ENCODE peak calls at places on chromosomes 11 and 22, in five cellular contexts. K is CD4-positive, alpha-beta T cell; F is astrocyte of the cerebellum; D is neural crest cell; U is pancreas. W is an unnamed sample.

GRCh38 chr11:128494418-128495332 is 92.7 kb downstream of the ETS1 start:
- DNase-seq in F (no peak), D (no peak), K (no peak), U (no peak), W (no peak)

GRCh38 chr22:20981787-20982562 is at the start of gene LZTR1:
- DNase-seq in K (peak), U (peak), D (peak), F (peak), W (peak)

GRCh38 chr11:112794321-112794720 is 166.9 kb upstream of the NCAM1 start:
- DNase-seq in D (no peak), F (no peak), K (no peak), U (no peak), W (no peak)

GRCh38 chr11:108873938-108874337 is 209.1 kb downstream of the DDX10 start:
- DNase-seq in F (no peak), D (no peak), K (no peak), U (no peak), W (peak)

GRCh38 chr11:119671561-119672015 is 57.4 kb downstream of the NECTIN1 start:
- DNase-seq in F (no peak), D (no peak), U (no peak), K (no peak), W (no peak)

GRCh38 chr22:50258361-50259292 is 2.9 kb downstream of the MAPK12 start:
- DNase-seq in D (no peak), F (no peak), U (no peak), K (no peak), W (no peak)

GRCh38 chr11:74726547-74727182 is 4.6 kb downstream of the CHRDL2 start:
- DNase-seq in U (peak), D (peak), K (peak), F (peak), W (peak)

GRCh38 chr22:46444390-46444854 is 93.0 kb downstream of the CELSR1 start:
- DNase-seq in F (no peak), U (no peak), K (no peak), D (no peak), W (no peak)

GRCh38 chr11:68528630-68529029 is 68.1 kb downstream of the PPP6R3 start:
- DNase-seq in U (no peak), K (no peak), F (no peak), D (no peak), W (no peak)

GRCh38 chr11:36186340-36186739 is 102.9 kb downstream of the COMMD9 start:
- DNase-seq in D (no peak), F (peak), K (no peak), U (no peak), W (peak)

GRCh38 chr11:27723685-27724084 is 23.4 kb upstream of the BDNF start:
- DNase-seq in U (no peak), F (no peak), D (no peak), K (no peak), W (no peak)

GRCh38 chr11:440065-441042 is 1.5 kb downstream of the ANO9 start:
- DNase-seq in F (no peak), K (no peak), D (no peak), U (peak), W (peak)

GRCh38 chr11:4018641-4019040 is 76.0 kb upstream of the RRM1 start:
- DNase-seq in D (no peak), F (no peak), U (no peak), K (no peak), W (no peak)

GRCh38 chr22:38925571-38926041 is 31.8 kb upstream of the APOBEC3A start:
- DNase-seq in U (no peak), D (no peak), K (no peak), F (no peak), W (peak)

GRCh38 chr11:92061648-92062047 is 163.0 kb upstream of the FAT3 start:
- DNase-seq in D (no peak), F (no peak), K (no peak), U (no peak), W (no peak)

GRCh38 chr11:75242722-75243600 is 2.4 kb downstream of the TPBGL start:
- DNase-seq in K (no peak), D (no peak), F (no peak), U (peak), W (no peak)

GRCh38 chr11:131666006-131666405 is 295.6 kb downstream of the NTM start:
- DNase-seq in K (no peak), U (no peak), F (no peak), D (no peak), W (no peak)

GRCh38 chr22:49673048-49673447 is 154.6 kb downstream of the BRD1 start:
- DNase-seq in F (no peak), D (no peak), K (no peak), U (no peak), W (no peak)

GRCh38 chr22:19822301-19823117 is 32.2 kb downstream of the GNB1L start:
- DNase-seq in U (peak), F (no peak), K (no peak), D (no peak), W (no peak)

GRCh38 chr22:47484960-47485571 is 722.6 kb downstream of the TBC1D22A start:
- DNase-seq in D (no peak), F (no peak), U (no peak), K (no peak), W (no peak)

GRCh38 chr11:95923441-95923729 is 522 bp downstream of the MTMR2 start:
- DNase-seq in K (no peak), U (no peak), F (no peak), D (no peak), W (peak)

GRCh38 chr11:19642185-19642591 is 70.4 kb upstream of the NAV2 start:
- DNase-seq in K (no peak), D (no peak), U (no peak), F (no peak), W (peak)

GRCh38 chr11:78715639-78716311 is 141.1 kb upstream of the NARS2 start:
- DNase-seq in U (peak), F (peak), K (no peak), D (peak), W (peak)

GRCh38 chr22:21754523-21755128 is 19.0 kb upstream of the YPEL1 start:
- DNase-seq in U (no peak), D (no peak), F (no peak), K (no peak), W (no peak)

GRCh38 chr11:118522571-118523072 is 4.7 kb upstream of the TTC36 start:
- DNase-seq in K (no peak), F (no peak), U (no peak), D (no peak), W (peak)

GRCh38 chr11:29959488-29959887 is 57.3 kb downstream of the KCNA4 start:
- DNase-seq in K (no peak), U (no peak), F (no peak), D (no peak), W (no peak)

GRCh38 chr11:104073950-104074349 is 37.5 kb downstream of the DDI1 start:
- DNase-seq in D (no peak), K (no peak), U (no peak), F (no peak), W (peak)

GRCh38 chr11:63682045-63682915 is 980 bp downstream of the RTN3 start:
- DNase-seq in U (no peak), K (no peak), D (peak), F (no peak), W (peak)

GRCh38 chr11:66070604-66071325 is 693 bp downstream of the PACS1 start:
- DNase-seq in K (no peak), U (peak), F (no peak), D (peak), W (peak)

GRCh38 chr11:64713031-64713780 is 9.8 kb downstream of the NRXN2 start:
- DNase-seq in D (no peak), U (peak), F (no peak), K (no peak), W (no peak)

GRCh38 chr11:105829084-105829483 is 193.0 kb downstream of the MSANTD4 start:
- DNase-seq in K (no peak), F (no peak), U (no peak), D (no peak), W (no peak)

GRCh38 chr11:132448334-132448995 is 1078.0 kb downstream of the NTM start:
- DNase-seq in U (no peak), D (no peak), K (no peak), F (no peak), W (no peak)

GRCh38 chr11:34977039-34977906 is 60.9 kb downstream of the PDHX start:
- DNase-seq in U (no peak), D (no peak), F (peak), K (no peak), W (peak)

GRCh38 chr22:38347181-38347943 is 30.1 kb upstream of the CSNK1E start:
- DNase-seq in F (no peak), D (no peak), U (peak), K (no peak), W (no peak)

GRCh38 chr11:20672575-20672974 is 3.2 kb downstream of the NELL1 start:
- DNase-seq in D (no peak), U (no peak), F (no peak), K (no peak), W (peak)

GRCh38 chr22:32518848-32519247 is 44.2 kb downstream of the FBXO7 start:
- DNase-seq in D (no peak), K (no peak), U (no peak), F (no peak), W (peak)

GRCh38 chr11:114340311-114341131 is 44.3 kb downstream of the NNMT start:
- DNase-seq in K (peak), F (peak), D (peak), U (peak), W (peak)

GRCh38 chr11:132158091-132158490 is 787.7 kb downstream of the NTM start:
- DNase-seq in K (no peak), D (no peak), F (no peak), U (no peak), W (peak)

GRCh38 chr22:41499624-41500280 is 30.8 kb downstream of the ACO2 start:
- DNase-seq in F (no peak), U (no peak), D (no peak), K (no peak), W (no peak)

GRCh38 chr11:66068923-66069714 is 953 bp upstream of the PACS1 start:
- DNase-seq in U (no peak), F (no peak), D (no peak), K (no peak), W (peak)

GRCh38 chr11:102830328-102830727 is 13.1 kb downstream of the MMP3 start:
- DNase-seq in D (no peak), F (no peak), U (no peak), K (no peak), W (no peak)

GRCh38 chr11:102831709-102832492 is 11.5 kb downstream of the MMP3 start:
- DNase-seq in K (no peak), F (no peak), D (no peak), U (no peak), W (no peak)

GRCh38 chr11:102829671-102830070 is 13.7 kb downstream of the MMP3 start:
- DNase-seq in D (no peak), U (no peak), K (no peak), F (no peak), W (no peak)

GRCh38 chr11:102832612-102833011 is 10.8 kb downstream of the MMP3 start:
- DNase-seq in F (no peak), U (no peak), D (no peak), K (no peak), W (no peak)

GRCh38 chr11:102831128-102831708 is 12.2 kb downstream of the MMP3 start:
- DNase-seq in K (no peak), D (no peak), F (no peak), U (peak), W (no peak)
- TF ChIP-seq CTCF in K (no peak), D (no peak), F (peak), U (no peak), W (no peak)

DNA sequence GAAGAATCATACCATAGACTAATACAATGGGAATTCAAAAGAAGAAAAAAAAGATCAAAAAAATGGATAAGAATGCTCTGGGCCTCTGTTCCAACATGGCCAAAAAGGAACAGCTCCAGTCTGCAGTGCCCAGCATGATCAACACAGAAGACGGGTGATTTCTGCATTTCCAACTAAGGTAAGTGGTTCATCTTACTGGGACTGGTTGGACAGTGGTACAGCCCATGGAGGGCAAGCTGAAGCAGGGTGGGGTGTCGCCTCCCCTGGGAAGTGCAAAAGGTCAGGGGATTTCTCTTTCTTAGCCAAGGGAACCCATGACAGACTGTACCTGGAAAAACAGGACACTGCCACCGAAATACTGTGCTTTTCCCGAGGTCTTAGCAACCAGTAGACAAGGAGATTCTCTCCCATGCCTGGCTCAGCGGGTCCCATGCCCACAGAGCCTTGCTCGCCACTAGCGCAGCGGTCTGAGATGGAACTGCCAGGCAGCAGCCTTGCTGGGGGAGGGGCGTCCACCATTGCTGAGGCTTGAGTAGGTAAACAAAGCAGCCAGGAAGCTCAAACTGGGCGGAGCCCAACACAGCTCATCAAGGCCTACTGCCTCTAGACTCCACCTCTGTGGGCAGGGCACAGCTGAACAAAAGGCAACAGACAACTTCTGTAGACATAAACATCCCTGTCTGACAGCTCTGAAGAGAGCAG is 428.4 kb downstream of the MN1 start:
- DNase-seq in D (peak), K (no peak), F (no peak), U (peak), W (no peak)
- TF ChIP-seq CTCF in D (peak), K (no peak), F (no peak), U (no peak), W (no peak)

GRCh38 chr11:123576082-123576481 is 78.3 kb downstream of the SCN3B start:
- DNase-seq in F (no peak), K (no peak), D (no peak), U (no peak), W (no peak)

GRCh38 chr11:123576501-123576900 is 77.9 kb downstream of the SCN3B start:
- DNase-seq in F (no peak), K (no peak), D (no peak), U (no peak), W (no peak)

GRCh38 chr11:123575441-123575840 is 79.0 kb downstream of the SCN3B start:
- DNase-seq in F (no peak), U (no peak), D (no peak), K (no peak), W (no peak)

GRCh38 chr11:123578778-123579481 is 75.5 kb downstream of the SCN3B start:
- DNase-seq in K (no peak), U (no peak), F (no peak), D (no peak), W (no peak)

DNA sequence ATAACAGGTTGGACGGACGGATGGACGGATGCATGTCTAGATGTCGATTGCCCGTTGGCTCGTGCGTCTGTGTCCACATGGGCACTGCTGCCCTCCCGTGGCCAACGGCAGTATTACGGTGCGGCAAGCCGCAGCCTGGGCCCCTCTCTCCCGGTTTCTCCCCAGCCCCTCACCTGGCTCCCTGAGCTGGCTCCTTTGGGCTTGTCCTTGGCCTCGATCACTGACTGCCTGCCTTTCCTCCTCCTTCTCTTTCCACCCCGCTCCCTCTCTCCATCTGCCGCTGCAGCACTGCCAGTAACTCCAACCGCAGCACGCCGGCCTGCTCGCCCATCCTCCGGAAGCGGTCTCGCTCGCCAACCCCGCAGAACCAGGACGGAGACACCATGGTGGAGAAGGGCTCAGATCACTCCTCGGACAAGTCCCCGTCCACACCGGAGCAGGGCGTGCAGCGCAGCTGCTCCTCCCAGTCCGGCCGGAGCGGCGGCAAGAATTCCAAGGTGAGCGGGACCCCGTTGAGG is 77.3 kb downstream of the SCN3B start:
- DNase-seq in K (peak), U (peak), F (no peak), D (peak), W (peak)
- TF ChIP-seq CTCF in K (peak), U (peak), F (peak), D (peak), W (peak)

GRCh38 chr11:107756553-107756952 is 44.7 kb upstream of the SLN start:
- DNase-seq in U (no peak), K (no peak), D (no peak), F (no peak), W (no peak)

GRCh38 chr11:107752508-107752907 is 40.7 kb upstream of the SLN start:
- DNase-seq in K (no peak), U (no peak), D (no peak), F (no peak), W (no peak)

GRCh38 chr11:107752954-107753822 is 41.3 kb upstream of the SLN start:
- DNase-seq in U (no peak), F (no peak), K (no peak), D (no peak), W (no peak)

GRCh38 chr11:107757661-107758060 is 45.8 kb upstream of the SLN start:
- DNase-seq in U (no peak), F (no peak), D (no peak), K (no peak), W (no peak)
- TF ChIP-seq CTCF in U (no peak), F (no peak), D (no peak), K (no peak), W (no peak)

DNA sequence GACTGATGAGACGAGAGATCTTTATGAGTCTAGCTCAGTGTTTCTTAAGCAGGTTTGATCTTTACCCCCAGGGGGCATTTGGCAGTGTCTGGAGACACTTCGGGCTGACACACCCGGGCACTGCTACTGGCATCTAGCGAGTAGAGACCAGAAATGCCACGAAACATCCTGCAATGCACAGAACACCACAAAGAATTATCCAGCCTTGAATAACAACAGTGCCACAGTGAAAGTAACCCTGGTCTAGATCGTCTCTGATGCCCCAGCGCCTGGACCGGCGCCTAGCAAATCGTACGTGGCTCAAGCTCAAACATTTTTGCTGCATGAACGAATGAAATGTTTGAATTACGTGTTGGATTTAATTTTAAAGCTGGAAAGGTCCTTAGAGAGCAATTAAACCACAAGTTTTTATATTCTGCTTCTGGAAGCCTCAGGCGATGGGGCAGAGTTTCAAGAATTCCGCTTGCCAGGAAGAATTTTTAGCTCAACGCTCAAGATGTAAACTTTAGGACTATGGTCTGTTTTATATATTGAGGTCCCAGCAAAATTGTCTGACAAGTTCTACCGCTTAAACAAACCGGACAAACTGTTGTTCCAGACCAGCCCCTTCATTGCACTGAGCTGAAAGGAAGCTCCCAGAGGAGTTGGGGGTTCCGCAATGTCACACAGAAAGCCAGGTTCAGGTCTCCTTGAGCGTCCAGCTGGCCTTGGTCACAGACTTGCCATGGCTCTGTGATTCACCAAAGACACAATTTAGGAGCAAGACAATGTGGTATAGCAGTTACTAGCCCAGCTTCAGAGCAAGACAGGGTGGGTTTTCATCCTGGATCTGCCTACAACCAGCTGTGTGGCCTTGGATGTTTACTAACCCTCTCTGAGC is 44.2 kb upstream of the SMTN start:
- DNase-seq in K (no peak), F (peak), D (no peak), U (no peak), W (peak)
- TF ChIP-seq CTCF in K (no peak), F (no peak), D (no peak), U (no peak), W (no peak)

GRCh38 chr11:116930586-116930985 is 93.2 kb upstream of the APOA1 start:
- DNase-seq in K (no peak), F (no peak), D (no peak), U (no peak), W (no peak)
- TF ChIP-seq CTCF in K (no peak), F (no peak), D (no peak), U (no peak), W (no peak)

W was measured in MCF 10A.